ENCODE peak calls at places on chromosomes 7 and 10, in five cellular contexts. One of them, this sample, is unnamed.

GRCh38 chr7:101066141-101066857 is 19.0 kb upstream of the TRIM56 start:
- DNase-seq in central memory CD4-positive, alpha-beta T cell: no peak
- DNase-seq in substantia nigra: no peak
- DNase-seq in B cell: no peak
- DNase-seq in stimulated activated CD4-positive, alpha-beta T cell treated with anti-CD3 and anti-CD28 coated beads, Interleukin-2, amount 100 ng/mL, for 48 hours: no peak
- DNase-seq in this sample: no peak

GRCh38 chr7:131638641-131639430 is 82.4 kb upstream of the PODXL start:
- DNase-seq in central memory CD4-positive, alpha-beta T cell: no peak
- DNase-seq in substantia nigra: no peak
- DNase-seq in B cell: no peak
- DNase-seq in stimulated activated CD4-positive, alpha-beta T cell treated with anti-CD3 and anti-CD28 coated beads, Interleukin-2, amount 100 ng/mL, for 48 hours: no peak
- DNase-seq in this sample: no peak

GRCh38 chr7:123573896-123574467 is 16.4 kb upstream of the NDUFA5 start:
- DNase-seq in central memory CD4-positive, alpha-beta T cell: no peak
- DNase-seq in substantia nigra: no peak
- DNase-seq in B cell: no peak
- DNase-seq in stimulated activated CD4-positive, alpha-beta T cell treated with anti-CD3 and anti-CD28 coated beads, Interleukin-2, amount 100 ng/mL, for 48 hours: no peak
- DNase-seq in this sample: no peak

GRCh38 chr7:94955807-94956206 is 48.4 kb downstream of the PPP1R9A start:
- DNase-seq in central memory CD4-positive, alpha-beta T cell: no peak
- DNase-seq in substantia nigra: no peak
- DNase-seq in B cell: no peak
- DNase-seq in stimulated activated CD4-positive, alpha-beta T cell treated with anti-CD3 and anti-CD28 coated beads, Interleukin-2, amount 100 ng/mL, for 48 hours: no peak
- DNase-seq in this sample: no peak

GRCh38 chr7:143181349-143181748 is 1.9 kb upstream of the TAS2R39 start:
- DNase-seq in central memory CD4-positive, alpha-beta T cell: no peak
- DNase-seq in substantia nigra: no peak
- DNase-seq in B cell: peak; percentile 58
- DNase-seq in stimulated activated CD4-positive, alpha-beta T cell treated with anti-CD3 and anti-CD28 coated beads, Interleukin-2, amount 100 ng/mL, for 48 hours: no peak
- DNase-seq in this sample: no peak

GRCh38 chr7:20785211-20786048 is 1.3 kb downstream of the SP8 start:
- DNase-seq in central memory CD4-positive, alpha-beta T cell: no peak
- DNase-seq in substantia nigra: no peak
- DNase-seq in B cell: peak; percentile 50
- DNase-seq in stimulated activated CD4-positive, alpha-beta T cell treated with anti-CD3 and anti-CD28 coated beads, Interleukin-2, amount 100 ng/mL, for 48 hours: no peak
- DNase-seq in this sample: no peak

GRCh38 chr7:155188821-155189599 is 108.7 kb upstream of the INSIG1 start:
- DNase-seq in central memory CD4-positive, alpha-beta T cell: no peak
- DNase-seq in substantia nigra: no peak
- DNase-seq in B cell: no peak
- DNase-seq in stimulated activated CD4-positive, alpha-beta T cell treated with anti-CD3 and anti-CD28 coated beads, Interleukin-2, amount 100 ng/mL, for 48 hours: no peak
- DNase-seq in this sample: no peak

GRCh38 chr7:134818568-134819345 is 39.3 kb downstream of the CALD1 start:
- DNase-seq in central memory CD4-positive, alpha-beta T cell: no peak
- DNase-seq in substantia nigra: no peak
- DNase-seq in B cell: no peak
- DNase-seq in stimulated activated CD4-positive, alpha-beta T cell treated with anti-CD3 and anti-CD28 coated beads, Interleukin-2, amount 100 ng/mL, for 48 hours: no peak
- DNase-seq in this sample: no peak

GRCh38 chr7:144854839-144855424 is 19.1 kb upstream of the TPK1 start:
- DNase-seq in central memory CD4-positive, alpha-beta T cell: no peak
- DNase-seq in substantia nigra: no peak
- DNase-seq in B cell: no peak
- DNase-seq in stimulated activated CD4-positive, alpha-beta T cell treated with anti-CD3 and anti-CD28 coated beads, Interleukin-2, amount 100 ng/mL, for 48 hours: no peak
- DNase-seq in this sample: no peak

GRCh38 chr7:139548302-139549028 is 25.0 kb downstream of the CLEC2L start:
- DNase-seq in central memory CD4-positive, alpha-beta T cell: no peak
- DNase-seq in substantia nigra: no peak
- DNase-seq in B cell: no peak
- DNase-seq in stimulated activated CD4-positive, alpha-beta T cell treated with anti-CD3 and anti-CD28 coated beads, Interleukin-2, amount 100 ng/mL, for 48 hours: no peak
- DNase-seq in this sample: no peak

GRCh38 chr7:44325181-44325671 is at the start of gene CAMK2B:
- DNase-seq in central memory CD4-positive, alpha-beta T cell: no peak
- DNase-seq in substantia nigra: no peak
- DNase-seq in B cell: no peak
- DNase-seq in stimulated activated CD4-positive, alpha-beta T cell treated with anti-CD3 and anti-CD28 coated beads, Interleukin-2, amount 100 ng/mL, for 48 hours: no peak
- DNase-seq in this sample: no peak

GRCh38 chr10:45373003-45373782 is 823 bp upstream of the ALOX5 start:
- DNase-seq in central memory CD4-positive, alpha-beta T cell: peak; percentile 24
- DNase-seq in substantia nigra: no peak
- DNase-seq in B cell: peak; percentile 57
- DNase-seq in stimulated activated CD4-positive, alpha-beta T cell treated with anti-CD3 and anti-CD28 coated beads, Interleukin-2, amount 100 ng/mL, for 48 hours: no peak
- DNase-seq in this sample: no peak

GRCh38 chr7:16564909-16565426 is 38.3 kb downstream of the LRRC72 start:
- DNase-seq in central memory CD4-positive, alpha-beta T cell: peak; percentile 31
- DNase-seq in substantia nigra: peak; percentile 10
- DNase-seq in B cell: peak; percentile 47
- DNase-seq in stimulated activated CD4-positive, alpha-beta T cell treated with anti-CD3 and anti-CD28 coated beads, Interleukin-2, amount 100 ng/mL, for 48 hours: no peak
- DNase-seq in this sample: peak; percentile 43

GRCh38 chr7:5646846-5647245 is 134.6 kb downstream of the RNF216 start:
- DNase-seq in central memory CD4-positive, alpha-beta T cell: no peak
- DNase-seq in substantia nigra: no peak
- DNase-seq in B cell: no peak
- DNase-seq in stimulated activated CD4-positive, alpha-beta T cell treated with anti-CD3 and anti-CD28 coated beads, Interleukin-2, amount 100 ng/mL, for 48 hours: no peak
- DNase-seq in this sample: no peak

GRCh38 chr7:7850150-7850549 is 118.4 kb upstream of the GLCCI1 start:
- DNase-seq in central memory CD4-positive, alpha-beta T cell: no peak
- DNase-seq in substantia nigra: no peak
- DNase-seq in B cell: no peak
- DNase-seq in stimulated activated CD4-positive, alpha-beta T cell treated with anti-CD3 and anti-CD28 coated beads, Interleukin-2, amount 100 ng/mL, for 48 hours: no peak
- DNase-seq in this sample: no peak

GRCh38 chr10:76231258-76231934 is 800.0 kb downstream of the LRMDA start:
- DNase-seq in central memory CD4-positive, alpha-beta T cell: no peak
- DNase-seq in substantia nigra: no peak
- DNase-seq in B cell: no peak
- DNase-seq in stimulated activated CD4-positive, alpha-beta T cell treated with anti-CD3 and anti-CD28 coated beads, Interleukin-2, amount 100 ng/mL, for 48 hours: no peak
- DNase-seq in this sample: no peak

GRCh38 chr10:119198438-119198837 is 8.9 kb upstream of the GRK5 start:
- DNase-seq in central memory CD4-positive, alpha-beta T cell: no peak
- DNase-seq in substantia nigra: peak; percentile 19
- DNase-seq in B cell: no peak
- DNase-seq in stimulated activated CD4-positive, alpha-beta T cell treated with anti-CD3 and anti-CD28 coated beads, Interleukin-2, amount 100 ng/mL, for 48 hours: no peak
- DNase-seq in this sample: no peak

GRCh38 chr10:124176309-124177179 is 83.1 kb upstream of the CHST15 start:
- DNase-seq in central memory CD4-positive, alpha-beta T cell: no peak
- DNase-seq in substantia nigra: no peak
- DNase-seq in B cell: no peak
- DNase-seq in stimulated activated CD4-positive, alpha-beta T cell treated with anti-CD3 and anti-CD28 coated beads, Interleukin-2, amount 100 ng/mL, for 48 hours: no peak
- DNase-seq in this sample: no peak

GRCh38 chr10:30784896-30785605 is 155.5 kb upstream of the LYZL2 start:
- DNase-seq in central memory CD4-positive, alpha-beta T cell: no peak
- DNase-seq in substantia nigra: peak; percentile 93
- DNase-seq in B cell: peak; percentile 63
- DNase-seq in stimulated activated CD4-positive, alpha-beta T cell treated with anti-CD3 and anti-CD28 coated beads, Interleukin-2, amount 100 ng/mL, for 48 hours: no peak
- DNase-seq in this sample: peak; percentile 18

GRCh38 chr7:96219382-96220130 is 102.3 kb downstream of the SLC25A13 start:
- DNase-seq in central memory CD4-positive, alpha-beta T cell: no peak
- DNase-seq in substantia nigra: no peak
- DNase-seq in B cell: no peak
- DNase-seq in stimulated activated CD4-positive, alpha-beta T cell treated with anti-CD3 and anti-CD28 coated beads, Interleukin-2, amount 100 ng/mL, for 48 hours: no peak
- DNase-seq in this sample: no peak

GRCh38 chr7:44283381-44284211 is 41.8 kb downstream of the CAMK2B start:
- DNase-seq in central memory CD4-positive, alpha-beta T cell: no peak
- DNase-seq in substantia nigra: no peak
- DNase-seq in B cell: no peak
- DNase-seq in stimulated activated CD4-positive, alpha-beta T cell treated with anti-CD3 and anti-CD28 coated beads, Interleukin-2, amount 100 ng/mL, for 48 hours: no peak
- DNase-seq in this sample: no peak

GRCh38 chr7:77199008-77199966 is at the start of gene FGL2:
- DNase-seq in central memory CD4-positive, alpha-beta T cell: peak; percentile 37
- DNase-seq in substantia nigra: peak; percentile 47
- DNase-seq in B cell: no peak
- DNase-seq in stimulated activated CD4-positive, alpha-beta T cell treated with anti-CD3 and anti-CD28 coated beads, Interleukin-2, amount 100 ng/mL, for 48 hours: no peak
- DNase-seq in this sample: peak; percentile 32

GRCh38 chr7:114715907-114716306 is 206.0 kb upstream of the MDFIC start:
- DNase-seq in central memory CD4-positive, alpha-beta T cell: no peak
- DNase-seq in substantia nigra: no peak
- DNase-seq in B cell: no peak
- DNase-seq in stimulated activated CD4-positive, alpha-beta T cell treated with anti-CD3 and anti-CD28 coated beads, Interleukin-2, amount 100 ng/mL, for 48 hours: no peak
- DNase-seq in this sample: no peak

GRCh38 chr10:42488416-42488815 is 150.0 kb downstream of the ZNF33B start:
- DNase-seq in central memory CD4-positive, alpha-beta T cell: no peak
- DNase-seq in substantia nigra: no peak
- DNase-seq in B cell: no peak
- DNase-seq in stimulated activated CD4-positive, alpha-beta T cell treated with anti-CD3 and anti-CD28 coated beads, Interleukin-2, amount 100 ng/mL, for 48 hours: no peak
- DNase-seq in this sample: no peak

GRCh38 chr10:33421789-33422188 is 87.3 kb upstream of the NRP1 start:
- DNase-seq in central memory CD4-positive, alpha-beta T cell: no peak
- DNase-seq in substantia nigra: no peak
- DNase-seq in B cell: no peak
- DNase-seq in stimulated activated CD4-positive, alpha-beta T cell treated with anti-CD3 and anti-CD28 coated beads, Interleukin-2, amount 100 ng/mL, for 48 hours: no peak
- DNase-seq in this sample: no peak

GRCh38 chr10:117016271-117016670 is 11.3 kb upstream of the SHTN1 start:
- DNase-seq in central memory CD4-positive, alpha-beta T cell: no peak
- DNase-seq in substantia nigra: no peak
- DNase-seq in B cell: no peak
- DNase-seq in stimulated activated CD4-positive, alpha-beta T cell treated with anti-CD3 and anti-CD28 coated beads, Interleukin-2, amount 100 ng/mL, for 48 hours: no peak
- DNase-seq in this sample: no peak

GRCh38 chr7:120588862-120589261 is 269.1 kb downstream of the TSPAN12 start:
- DNase-seq in central memory CD4-positive, alpha-beta T cell: no peak
- DNase-seq in substantia nigra: no peak
- DNase-seq in B cell: no peak
- DNase-seq in stimulated activated CD4-positive, alpha-beta T cell treated with anti-CD3 and anti-CD28 coated beads, Interleukin-2, amount 100 ng/mL, for 48 hours: no peak
- DNase-seq in this sample: no peak

GRCh38 chr7:98733036-98733435 is 116.0 kb downstream of the NPTX2 start:
- DNase-seq in central memory CD4-positive, alpha-beta T cell: no peak
- DNase-seq in substantia nigra: no peak
- DNase-seq in B cell: no peak
- DNase-seq in stimulated activated CD4-positive, alpha-beta T cell treated with anti-CD3 and anti-CD28 coated beads, Interleukin-2, amount 100 ng/mL, for 48 hours: peak; percentile 62
- DNase-seq in this sample: no peak

GRCh38 chr10:78909268-78909667 is 159.5 kb upstream of the ZMIZ1 start:
- DNase-seq in central memory CD4-positive, alpha-beta T cell: no peak
- DNase-seq in substantia nigra: no peak
- DNase-seq in B cell: no peak
- DNase-seq in stimulated activated CD4-positive, alpha-beta T cell treated with anti-CD3 and anti-CD28 coated beads, Interleukin-2, amount 100 ng/mL, for 48 hours: no peak
- DNase-seq in this sample: no peak

GRCh38 chr7:27872281-27873005 is 132.5 kb downstream of the TAX1BP1 start:
- DNase-seq in central memory CD4-positive, alpha-beta T cell: no peak
- DNase-seq in substantia nigra: no peak
- DNase-seq in B cell: no peak
- DNase-seq in stimulated activated CD4-positive, alpha-beta T cell treated with anti-CD3 and anti-CD28 coated beads, Interleukin-2, amount 100 ng/mL, for 48 hours: no peak
- DNase-seq in this sample: no peak

GRCh38 chr7:105776068-105776790 is 100.2 kb downstream of the ATXN7L1 start:
- DNase-seq in central memory CD4-positive, alpha-beta T cell: no peak
- DNase-seq in substantia nigra: no peak
- DNase-seq in B cell: no peak
- DNase-seq in stimulated activated CD4-positive, alpha-beta T cell treated with anti-CD3 and anti-CD28 coated beads, Interleukin-2, amount 100 ng/mL, for 48 hours: no peak
- DNase-seq in this sample: no peak

GRCh38 chr7:127250312-127251047 is 2.3 kb downstream of the GRM8 start:
- DNase-seq in central memory CD4-positive, alpha-beta T cell: no peak
- DNase-seq in substantia nigra: no peak
- DNase-seq in B cell: no peak
- DNase-seq in stimulated activated CD4-positive, alpha-beta T cell treated with anti-CD3 and anti-CD28 coated beads, Interleukin-2, amount 100 ng/mL, for 48 hours: no peak
- DNase-seq in this sample: no peak

GRCh38 chr10:21445161-21445560 is 80.3 kb downstream of the SKIDA1 start:
- DNase-seq in central memory CD4-positive, alpha-beta T cell: no peak
- DNase-seq in substantia nigra: no peak
- DNase-seq in B cell: no peak
- DNase-seq in stimulated activated CD4-positive, alpha-beta T cell treated with anti-CD3 and anti-CD28 coated beads, Interleukin-2, amount 100 ng/mL, for 48 hours: no peak
- DNase-seq in this sample: no peak

GRCh38 chr7:64878684-64879083 is 24.4 kb upstream of the ZNF273 start:
- DNase-seq in central memory CD4-positive, alpha-beta T cell: no peak
- DNase-seq in substantia nigra: no peak
- DNase-seq in B cell: no peak
- DNase-seq in stimulated activated CD4-positive, alpha-beta T cell treated with anti-CD3 and anti-CD28 coated beads, Interleukin-2, amount 100 ng/mL, for 48 hours: no peak
- DNase-seq in this sample: no peak

GRCh38 chr7:115300228-115300870 is 378.5 kb downstream of the MDFIC start:
- DNase-seq in central memory CD4-positive, alpha-beta T cell: no peak
- DNase-seq in substantia nigra: no peak
- DNase-seq in B cell: no peak
- DNase-seq in stimulated activated CD4-positive, alpha-beta T cell treated with anti-CD3 and anti-CD28 coated beads, Interleukin-2, amount 100 ng/mL, for 48 hours: no peak
- DNase-seq in this sample: no peak

GRCh38 chr7:98548981-98549380 is 68.1 kb upstream of the NPTX2 start:
- DNase-seq in central memory CD4-positive, alpha-beta T cell: no peak
- DNase-seq in substantia nigra: no peak
- DNase-seq in B cell: no peak
- DNase-seq in stimulated activated CD4-positive, alpha-beta T cell treated with anti-CD3 and anti-CD28 coated beads, Interleukin-2, amount 100 ng/mL, for 48 hours: no peak
- DNase-seq in this sample: no peak

GRCh38 chr10:91309711-91310110 is 89.2 kb downstream of the PCGF5 start:
- DNase-seq in central memory CD4-positive, alpha-beta T cell: no peak
- DNase-seq in substantia nigra: no peak
- DNase-seq in B cell: no peak
- DNase-seq in stimulated activated CD4-positive, alpha-beta T cell treated with anti-CD3 and anti-CD28 coated beads, Interleukin-2, amount 100 ng/mL, for 48 hours: no peak
- DNase-seq in this sample: no peak

This sample was measured in immature natural killer cell.